ENCODE peak calls at places on chromosome 9, in nine cellular contexts. V is astrocyte; M is PC-3; Z is CD4-positive, alpha-beta memory T cell; O is aorta; R is BE2C; Y is hepatocyte; D is mucosa of descending colon; A is CD8-positive, alpha-beta T cell. G is an unnamed sample.

GRCh38 chr9:17134396-17134842 is 421 bp upstream of the CNTLN start:
- DNase-seq in Z (no peak), O (no peak), D (no peak), Y (peak; percentile 16), M (peak; percentile 14), A (no peak), V (peak; percentile 41), R (no peak), G (peak; percentile 14)

GRCh38 chr9:35552837-35553236 is 52.2 kb upstream of the TESK1 start:
- DNase-seq in M (peak; percentile 20), O (no peak), Y (no peak), R (no peak), Z (no peak), D (no peak), V (peak; percentile 47), A (no peak), G (no peak)

GRCh38 chr9:112125961-112126388 is 49.1 kb downstream of the SUSD1 start:
- DNase-seq in A (no peak), M (peak; percentile 43), Z (no peak), O (no peak), V (no peak), Y (no peak), R (no peak), D (no peak), G (no peak)

GRCh38 chr9:2157277-2158105 is 142.3 kb downstream of the SMARCA2 start:
- DNase-seq in O (no peak), Z (peak; percentile 12), D (peak; percentile 30), V (peak; percentile 67), Y (peak; percentile 65), M (peak; percentile 49), R (no peak), A (peak; percentile 26), G (peak; percentile 71)

GRCh38 chr9:113568481-113569321 is 105.2 kb downstream of the RGS3 start:
- DNase-seq in O (peak; percentile 62), Z (no peak), M (no peak), Y (peak; percentile 48), V (no peak), D (no peak), A (no peak), R (peak; percentile 49), G (no peak)

GRCh38 chr9:125810161-125810560 is 63.0 kb downstream of the PBX3 start:
- DNase-seq in Y (no peak), M (no peak), O (no peak), A (no peak), D (no peak), V (no peak), R (no peak), Z (no peak), G (no peak)

GRCh38 chr9:83451308-83451707 is 86.9 kb downstream of the FRMD3 start:
- DNase-seq in V (no peak), Z (no peak), A (no peak), M (peak; percentile 59), R (peak; percentile 35), O (no peak), Y (no peak), D (no peak), G (no peak)

GRCh38 chr9:117092582-117092981 is 322.3 kb downstream of the ASTN2 start:
- DNase-seq in O (no peak), D (no peak), R (no peak), A (no peak), V (no peak), M (no peak), Y (no peak), Z (no peak), G (no peak)

GRCh38 chr9:114290561-114290986 is 32.3 kb upstream of the ORM1 start:
- DNase-seq in O (peak; percentile 74), M (no peak), Z (no peak), D (no peak), Y (no peak), A (no peak), R (no peak), V (no peak), G (peak; percentile 10)

GRCh38 chr9:137721479-137721878 is 102.7 kb downstream of the EHMT1 start:
- DNase-seq in Y (no peak), R (no peak), D (no peak), O (no peak), Z (no peak), M (no peak), V (no peak), A (no peak), G (no peak)

GRCh38 chr9:119963798-119964372 is 594.6 kb upstream of the BRINP1 start:
- DNase-seq in D (no peak), A (no peak), Y (peak; percentile 65), V (peak; percentile 98), R (no peak), O (no peak), Z (no peak), M (peak; percentile 40), G (no peak)

GRCh38 chr9:121652037-121652837 is 803 bp downstream of the DAB2IP start:
- DNase-seq in V (no peak), A (no peak), D (peak; percentile 68), M (no peak), O (peak; percentile 82), R (peak; percentile 79), Z (no peak), Y (peak; percentile 52), G (no peak)

GRCh38 chr9:121651014-121651294 is 480 bp upstream of the DAB2IP start:
- DNase-seq in M (no peak), D (no peak), R (no peak), V (no peak), A (no peak), O (no peak), Y (no peak), Z (no peak), G (no peak)

GRCh38 chr9:121654497-121655140 is 3.2 kb downstream of the DAB2IP start:
- DNase-seq in O (no peak), A (no peak), Z (no peak), V (no peak), Y (no peak), D (no peak), R (no peak), M (no peak), G (no peak)

GRCh38 chr9:121651295-121652036 is at the start of gene DAB2IP:
- DNase-seq in Z (no peak), V (no peak), Y (peak; percentile 90), R (peak; percentile 90), D (peak; percentile 83), M (peak; percentile 52), O (peak; percentile 90), A (no peak), G (no peak)

DNA sequence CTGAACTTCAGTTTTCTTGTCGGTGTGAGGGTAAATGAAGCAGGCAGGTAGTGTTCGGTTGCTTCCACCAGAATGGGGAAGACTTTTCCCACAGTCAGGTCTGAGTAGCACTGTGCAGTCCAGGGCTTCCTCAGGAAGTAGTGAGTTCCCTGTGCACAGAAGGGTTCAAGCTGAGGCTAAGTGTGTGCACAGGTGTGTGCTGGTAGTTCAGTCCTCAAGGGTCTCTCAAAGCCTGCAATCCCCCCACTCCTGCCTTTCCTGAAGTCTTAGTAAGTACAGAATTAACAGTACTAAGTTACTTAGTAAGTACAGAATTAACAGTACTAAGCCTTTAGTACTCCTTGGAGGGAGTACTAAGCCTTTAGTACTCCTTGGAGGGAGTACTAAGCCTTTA is 1.4 kb downstream of the DAB2IP start:
- DNase-seq in A (no peak), M (no peak), Y (no peak), Z (no peak), R (no peak), V (no peak), D (no peak), O (no peak), G (no peak)
- H3K4me1 ChIP-seq in A (peaks cover 15% of the 10 kb centered on the region), M (peaks cover 12% of the 10 kb centered on the region), Y (peaks cover 33% of the 10 kb centered on the region), Z (peaks cover 6% of the 10 kb centered on the region), R (peaks cover 12% of the 10 kb centered on the region), V (peaks cover 29% of the 10 kb centered on the region), D (peaks cover 18% of the 10 kb centered on the region), O (no peaks in the 10 kb centered on the region), G (peaks cover 71% of the 10 kb centered on the region)

GRCh38 chr9:78026416-78026815 is 5.2 kb downstream of the GNAQ start:
- DNase-seq in V (no peak), D (no peak), R (no peak), A (no peak), M (no peak), O (no peak), Z (no peak), Y (no peak), G (no peak)

GRCh38 chr9:78029601-78030552 is 1.7 kb downstream of the GNAQ start:
- DNase-seq in M (no peak), Z (peak; percentile 48), D (no peak), V (no peak), Y (peak; percentile 17), A (peak; percentile 34), R (peak; percentile 51), O (peak; percentile 77), G (no peak)

GRCh38 chr9:78028926-78029325 is 2.7 kb downstream of the GNAQ start:
- DNase-seq in Z (no peak), R (no peak), Y (no peak), O (no peak), A (no peak), V (no peak), M (no peak), D (no peak), G (no peak)

GRCh38 chr9:78025186-78025585 is 6.4 kb downstream of the GNAQ start:
- DNase-seq in M (no peak), D (no peak), V (no peak), R (no peak), Y (no peak), O (no peak), A (no peak), Z (no peak), G (no peak)

DNA sequence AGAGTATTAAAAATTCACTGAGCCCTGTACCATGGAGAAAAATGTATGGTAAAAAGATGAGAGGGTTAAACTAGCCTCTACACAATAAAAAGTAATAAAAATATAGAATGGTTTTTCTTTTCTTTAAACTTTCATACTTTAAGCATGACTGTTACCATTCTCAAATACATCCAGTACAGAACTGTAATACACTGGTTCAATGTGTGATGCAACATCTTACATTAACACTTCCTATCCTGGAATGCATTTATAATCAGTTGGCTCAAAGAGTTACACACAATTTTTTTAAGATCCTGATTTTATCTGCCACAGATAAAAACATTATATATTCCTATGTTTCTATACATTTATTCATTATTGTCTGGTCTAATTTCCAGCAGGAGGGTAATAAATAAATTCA is 4.7 kb downstream of the GNAQ start:
- DNase-seq in O (no peak), Y (no peak), Z (no peak), V (no peak), D (no peak), A (no peak), R (no peak), M (no peak), G (no peak)
- H3K4me3 ChIP-seq in O (no peak overlapping the region), Y (no peak overlapping the region), Z (no peak overlapping the region), V (no peak overlapping the region), D (no peak overlapping the region), A (no peak overlapping the region), R (no peak overlapping the region), M (no peak overlapping the region), G (no peak overlapping the region)

DNA sequence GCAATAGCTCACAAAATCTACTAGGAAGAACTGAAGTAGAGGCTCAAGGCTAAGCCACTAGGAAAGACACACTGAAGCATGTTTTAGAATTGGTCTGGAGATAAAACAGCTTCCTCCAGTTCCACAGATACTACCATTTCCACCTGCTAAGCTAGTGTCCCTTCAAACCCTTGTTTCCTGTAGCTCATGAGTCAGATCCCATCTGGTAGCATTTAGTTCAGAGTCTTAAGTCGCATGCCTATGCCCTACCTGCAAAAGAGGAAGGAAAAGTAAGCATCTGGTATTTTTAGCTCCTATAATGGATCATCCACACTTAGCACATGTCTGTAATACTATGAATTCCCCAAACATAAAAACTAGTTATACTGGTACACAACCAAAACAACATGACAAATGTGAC is 92.1 kb downstream of the CDKN2A start:
- DNase-seq in V (no peak), A (no peak), Z (no peak), D (no peak), R (no peak), M (peak; percentile 6), O (no peak), Y (no peak), G (no peak)
- H3K9me3 ChIP-seq in V (no peaks in the 10 kb centered on the region), A (peaks cover 11% of the 10 kb centered on the region), Z (no peaks in the 10 kb centered on the region), D (peaks cover 31% of the 10 kb centered on the region), R (peaks cover 5% of the 10 kb centered on the region), M (no peaks in the 10 kb centered on the region), O (peaks cover 6% of the 10 kb centered on the region), Y (peaks cover 6% of the 10 kb centered on the region), G (no peaks in the 10 kb centered on the region)

GRCh38 chr9:110153431-110153830 is 54.5 kb downstream of the C9orf152 start:
- DNase-seq in Z (no peak), A (no peak), D (no peak), O (no peak), Y (no peak), R (no peak), V (no peak), M (no peak), G (no peak)
- H3K4me1 ChIP-seq in Z (peaks cover 54% of the 10 kb centered on the region), A (peaks cover 31% of the 10 kb centered on the region), D (no peaks in the 10 kb centered on the region), O (peaks cover 11% of the 10 kb centered on the region), Y (peaks cover 4% of the 10 kb centered on the region), R (no peaks in the 10 kb centered on the region), V (peaks cover 22% of the 10 kb centered on the region), M (peaks cover 3% of the 10 kb centered on the region), G (peaks cover 13% of the 10 kb centered on the region)

G was measured in gastrocnemius medialis.